ENCODE peak calls at places on chromosomes 13 and 19, in six cellular contexts. T, U, Z, Q, D and V are unnamed samples.

GRCh38 chr19:1324792-1325567 is 39.3 kb downstream of the EFNA2 start:
- DNase-seq in Z (peak; percentile 19), T (peak; percentile 67), D (peak; percentile 68), Q (peak; percentile 82), U (peak; percentile 61), V (peak; percentile 56)

GRCh38 chr13:42533336-42533591 is 40.7 kb upstream of the TNFSF11 start:
- DNase-seq in Z (no peak), U (no peak), D (no peak), T (no peak), Q (no peak), V (no peak)

GRCh38 chr19:34733266-34733825 is 697 bp upstream of the ZNF181 start:
- DNase-seq in D (no peak), T (peak; percentile 65), Z (no peak), U (no peak), Q (peak; percentile 80), V (no peak)

GRCh38 chr19:3136684-3137055 is 837 bp downstream of the GNA15 start:
- DNase-seq in Z (no peak), U (no peak), T (no peak), D (no peak), Q (no peak), V (no peak)

GRCh38 chr19:13920940-13921744 is 15.1 kb downstream of the CC2D1A start:
- DNase-seq in D (no peak), Z (peak; percentile 39), Q (peak; percentile 57), T (no peak), U (peak; percentile 44), V (no peak)

GRCh38 chr13:40490086-40490723 is 176.2 kb downstream of the FOXO1 start:
- DNase-seq in Z (no peak), D (no peak), T (no peak), Q (no peak), U (no peak), V (peak; percentile 41)

GRCh38 chr13:90889906-90890305 is 457.6 kb upstream of the MIR17HG start:
- DNase-seq in T (no peak), D (no peak), U (no peak), Q (no peak), Z (no peak), V (no peak)

GRCh38 chr19:54369082-54369691 is 4.5 kb upstream of the LAIR1 start:
- DNase-seq in Z (no peak), D (no peak), T (no peak), U (no peak), Q (no peak), V (no peak)

DNA sequence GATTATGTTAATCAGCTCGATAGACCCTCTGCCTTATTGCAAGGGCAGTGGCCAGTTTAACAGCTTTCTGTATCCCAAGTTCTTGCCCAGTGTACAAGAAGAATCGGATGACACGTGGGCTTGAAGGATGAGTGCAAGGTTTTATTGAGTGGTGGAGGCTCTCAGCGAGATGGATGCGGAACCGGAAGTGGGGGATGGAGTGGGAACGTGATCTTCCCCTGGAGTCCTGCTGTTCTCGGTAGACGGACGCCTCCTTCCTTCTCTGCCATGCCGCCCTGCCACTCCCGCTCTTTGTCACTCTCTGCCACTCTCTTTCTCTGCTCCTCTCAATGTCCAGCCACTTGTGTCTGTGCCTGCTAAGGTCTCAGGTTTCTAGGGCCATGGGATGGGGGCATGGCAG is 21.0 kb downstream of the RFXAP start:
- DNase-seq in Z (no peak), U (no peak), D (no peak), T (no peak), Q (no peak), V (no peak)
- H3K4me3 ChIP-seq in Z (no peak overlapping the region), U (no peak overlapping the region), D (no peak overlapping the region), T (no peak overlapping the region), Q (no peak overlapping the region), V (no peak overlapping the region)

GRCh38 chr13:30466358-30466714 is 600 bp upstream of the HMGB1 start:
- DNase-seq in Q (no peak), T (no peak), U (peak; percentile 60), Z (no peak), D (no peak), V (no peak)

GRCh38 chr13:30466841-30467252 is 1.1 kb upstream of the HMGB1 start:
- DNase-seq in T (no peak), D (no peak), Q (no peak), Z (no peak), U (peak; percentile 20), V (no peak)

GRCh38 chr13:30463820-30464495 is 1.8 kb downstream of the HMGB1 start:
- DNase-seq in Q (peak; percentile 70), U (peak; percentile 50), T (peak; percentile 51), D (peak; percentile 78), Z (no peak), V (peak; percentile 75)

GRCh38 chr13:30464496-30465351 is 1.0 kb downstream of the HMGB1 start:
- DNase-seq in U (peak; percentile 70), T (peak; percentile 87), Q (peak; percentile 65), Z (no peak), D (peak; percentile 87), V (peak; percentile 78)

GRCh38 chr13:30465541-30466357 is at the start of gene HMGB1:
- DNase-seq in T (peak; percentile 99), U (peak; percentile 99), D (peak; percentile 97), Q (peak; percentile 98), Z (peak; percentile 98), V (peak; percentile 98)
- TF ChIP-seq POLR2A in T (peak; percentile 94), U (peak; percentile 93), D (peak; percentile 98), Q (peak; percentile 94), Z (peak; percentile 77), V (peak; percentile 99)

GRCh38 chr13:44401577-44401976 is 28.0 kb downstream of the SERP2 start:
- DNase-seq in Q (no peak), U (no peak), T (no peak), Z (no peak), D (no peak), V (no peak)

GRCh38 chr13:44406617-44407016 is 33.0 kb downstream of the SERP2 start:
- DNase-seq in D (no peak), T (no peak), Q (no peak), U (no peak), Z (no peak), V (no peak)

GRCh38 chr13:44403720-44404063 is 30.1 kb downstream of the SERP2 start:
- DNase-seq in Z (no peak), Q (no peak), D (no peak), T (no peak), U (no peak), V (no peak)

GRCh38 chr13:44404261-44405139 is 30.9 kb downstream of the SERP2 start:
- DNase-seq in Q (peak; percentile 93), D (no peak), U (no peak), T (no peak), Z (no peak), V (peak; percentile 38)

GRCh38 chr13:44402902-44403719 is 29.5 kb downstream of the SERP2 start:
- DNase-seq in U (no peak), D (no peak), T (no peak), Q (no peak), Z (no peak), V (peak; percentile 65)
- H3K4me3 ChIP-seq in U (no peak overlapping the region), D (no peak overlapping the region), T (no peak overlapping the region), Q (no peak overlapping the region), Z (no peak overlapping the region), V (no peak overlapping the region)

DNA sequence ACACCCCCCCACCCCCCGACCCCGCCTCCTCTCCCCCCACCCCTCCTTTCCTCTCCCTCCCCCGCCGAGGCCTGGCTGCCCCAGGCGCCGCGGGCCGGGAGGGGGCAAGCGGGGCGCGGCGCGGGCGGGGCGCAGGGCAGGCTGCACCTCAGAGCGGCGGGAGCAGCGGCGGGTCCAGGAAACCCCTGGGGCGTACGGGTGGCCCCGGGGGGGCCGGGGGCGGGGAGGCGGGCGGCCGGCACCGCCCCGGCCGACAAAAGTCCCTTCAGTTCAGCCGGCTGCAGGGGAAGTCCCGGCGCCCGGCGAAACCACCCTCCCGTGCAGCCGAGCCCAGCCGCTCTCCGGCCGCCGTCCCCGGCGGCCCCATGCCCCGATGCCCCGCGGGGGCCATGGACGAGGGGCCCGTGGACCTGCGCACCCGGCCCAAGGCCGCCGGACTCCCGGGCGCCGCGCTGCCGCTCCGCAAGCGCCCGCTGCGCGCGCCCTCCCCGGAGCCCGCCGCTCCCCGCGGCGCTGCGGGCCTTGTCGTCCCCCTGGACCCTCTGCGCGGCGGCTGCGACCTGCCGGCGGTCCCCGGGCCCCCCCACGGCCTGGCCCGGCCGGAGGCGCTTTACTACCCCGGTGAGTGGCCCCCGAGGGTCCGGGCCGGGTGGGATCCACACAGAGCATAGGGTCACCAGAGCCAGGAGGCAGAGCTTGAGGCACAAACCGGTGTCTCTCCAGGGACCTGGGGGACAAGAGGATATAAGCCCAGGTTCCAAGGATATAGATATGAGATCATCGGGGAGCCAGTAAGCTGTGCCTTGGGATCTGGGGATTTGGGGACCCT is at the start of gene BCL3:
- DNase-seq in D (peak; percentile 91), T (peak; percentile 87), U (no peak), Q (no peak), Z (no peak), V (peak; percentile 90)
- TF ChIP-seq POLR2A in D (peak; percentile 72), T (no peak), U (no peak), Q (no peak), Z (no peak), V (peak; percentile 20)